ENCODE peak calls at places on chromosomes 1 and 21, in eight cellular contexts. One of them, this sample, is unnamed.
A peak's percentile ranks its signal among the peaks of the same experiment; 100 is the strongest.

GRCh38 chr1:2088434-2088833 is 38.2 kb downstream of the PRKCZ start:
- DNase-seq in stomach: no peak
- DNase-seq in fibroblast of lung: peak; percentile 78
- DNase-seq in cardiac muscle cell: peak; percentile 74
- DNase-seq in PC-9: no peak
- DNase-seq in BE2C: no peak
- DNase-seq in CD8-positive, alpha-beta memory T cell: no peak
- DNase-seq in uterus: peak; percentile 16
- DNase-seq in this sample: no peak

GRCh38 chr1:234755449-234755863 is 145.5 kb upstream of the IRF2BP2 start:
- DNase-seq in stomach: peak; percentile 74
- DNase-seq in fibroblast of lung: peak; percentile 93
- DNase-seq in cardiac muscle cell: peak; percentile 94
- DNase-seq in PC-9: no peak
- DNase-seq in BE2C: peak; percentile 67
- DNase-seq in CD8-positive, alpha-beta memory T cell: no peak
- DNase-seq in uterus: peak; percentile 91
- DNase-seq in this sample: no peak

GRCh38 chr1:111454859-111455641 is 5.8 kb downstream of the ATP5PB start:
- DNase-seq in stomach: no peak
- DNase-seq in fibroblast of lung: no peak
- DNase-seq in cardiac muscle cell: no peak
- DNase-seq in PC-9: no peak
- DNase-seq in BE2C: no peak
- DNase-seq in CD8-positive, alpha-beta memory T cell: no peak
- DNase-seq in uterus: no peak
- DNase-seq in this sample: no peak

GRCh38 chr1:20956272-20956671 is 169.2 kb upstream of the HP1BP3 start:
- DNase-seq in stomach: no peak
- DNase-seq in fibroblast of lung: no peak
- DNase-seq in cardiac muscle cell: no peak
- DNase-seq in PC-9: no peak
- DNase-seq in BE2C: no peak
- DNase-seq in CD8-positive, alpha-beta memory T cell: no peak
- DNase-seq in uterus: no peak
- DNase-seq in this sample: no peak

GRCh38 chr1:186983327-186983726 is 154.6 kb downstream of the PLA2G4A start:
- DNase-seq in stomach: no peak
- DNase-seq in fibroblast of lung: peak; percentile 53
- DNase-seq in cardiac muscle cell: peak; percentile 97
- DNase-seq in PC-9: no peak
- DNase-seq in BE2C: no peak
- DNase-seq in CD8-positive, alpha-beta memory T cell: no peak
- DNase-seq in uterus: peak; percentile 30
- DNase-seq in this sample: no peak

GRCh38 chr1:161088587-161089110 is 709 bp downstream of the NECTIN4 start:
- DNase-seq in stomach: no peak
- DNase-seq in fibroblast of lung: peak; percentile 48
- DNase-seq in cardiac muscle cell: no peak
- DNase-seq in PC-9: peak; percentile 75
- DNase-seq in BE2C: no peak
- DNase-seq in CD8-positive, alpha-beta memory T cell: no peak
- DNase-seq in uterus: no peak
- DNase-seq in this sample: no peak

GRCh38 chr21:42641311-42642218 is 11.9 kb upstream of the PDE9A start:
- DNase-seq in stomach: no peak
- DNase-seq in fibroblast of lung: peak; percentile 6
- DNase-seq in cardiac muscle cell: peak; percentile 19
- DNase-seq in PC-9: no peak
- DNase-seq in BE2C: no peak
- DNase-seq in CD8-positive, alpha-beta memory T cell: no peak
- DNase-seq in uterus: no peak
- DNase-seq in this sample: no peak

GRCh38 chr1:30060738-30061137 is 662.6 kb downstream of the MATN1 start:
- DNase-seq in stomach: no peak
- DNase-seq in fibroblast of lung: no peak
- DNase-seq in cardiac muscle cell: no peak
- DNase-seq in PC-9: no peak
- DNase-seq in BE2C: no peak
- DNase-seq in CD8-positive, alpha-beta memory T cell: no peak
- DNase-seq in uterus: no peak
- DNase-seq in this sample: no peak

GRCh38 chr1:163211667-163212066 is 9.0 kb upstream of the RGS5 start:
- DNase-seq in stomach: no peak
- DNase-seq in fibroblast of lung: no peak
- DNase-seq in cardiac muscle cell: no peak
- DNase-seq in PC-9: no peak
- DNase-seq in BE2C: no peak
- DNase-seq in CD8-positive, alpha-beta memory T cell: no peak
- DNase-seq in uterus: no peak
- DNase-seq in this sample: no peak

GRCh38 chr1:166166701-166167394 is at the start of gene FAM78B:
- DNase-seq in stomach: peak; percentile 80
- DNase-seq in fibroblast of lung: peak; percentile 75
- DNase-seq in cardiac muscle cell: peak; percentile 77
- DNase-seq in PC-9: no peak
- DNase-seq in BE2C: peak; percentile 80
- DNase-seq in CD8-positive, alpha-beta memory T cell: no peak
- DNase-seq in uterus: peak; percentile 83
- DNase-seq in this sample: peak; percentile 66

GRCh38 chr1:206590025-206590834 is 22.0 kb downstream of the EIF2D start:
- DNase-seq in stomach: no peak
- DNase-seq in fibroblast of lung: peak; percentile 85
- DNase-seq in cardiac muscle cell: peak; percentile 34
- DNase-seq in PC-9: peak; percentile 78
- DNase-seq in BE2C: no peak
- DNase-seq in CD8-positive, alpha-beta memory T cell: no peak
- DNase-seq in uterus: no peak
- DNase-seq in this sample: no peak

GRCh38 chr1:11657654-11658053 is 3.0 kb downstream of the FBXO44 start:
- DNase-seq in stomach: no peak
- DNase-seq in fibroblast of lung: no peak
- DNase-seq in cardiac muscle cell: no peak
- DNase-seq in PC-9: no peak
- DNase-seq in BE2C: no peak
- DNase-seq in CD8-positive, alpha-beta memory T cell: no peak
- DNase-seq in uterus: no peak
- DNase-seq in this sample: no peak

GRCh38 chr1:110060034-110060661 is 10.3 kb downstream of the ALX3 start:
- DNase-seq in stomach: peak; percentile 58
- DNase-seq in fibroblast of lung: no peak
- DNase-seq in cardiac muscle cell: peak; percentile 38
- DNase-seq in PC-9: no peak
- DNase-seq in BE2C: peak; percentile 41
- DNase-seq in CD8-positive, alpha-beta memory T cell: peak; percentile 64
- DNase-seq in uterus: peak; percentile 26
- DNase-seq in this sample: peak; percentile 57

GRCh38 chr1:45586769-45587168 is 2.9 kb downstream of the NASP start:
- DNase-seq in stomach: no peak
- DNase-seq in fibroblast of lung: no peak
- DNase-seq in cardiac muscle cell: no peak
- DNase-seq in PC-9: no peak
- DNase-seq in BE2C: no peak
- DNase-seq in CD8-positive, alpha-beta memory T cell: no peak
- DNase-seq in uterus: no peak
- DNase-seq in this sample: no peak

GRCh38 chr1:18668750-18669404 is 38.2 kb downstream of the PAX7 start:
- DNase-seq in stomach: peak; percentile 59
- DNase-seq in fibroblast of lung: no peak
- DNase-seq in cardiac muscle cell: no peak
- DNase-seq in PC-9: peak; percentile 91
- DNase-seq in BE2C: no peak
- DNase-seq in CD8-positive, alpha-beta memory T cell: no peak
- DNase-seq in uterus: no peak
- DNase-seq in this sample: peak; percentile 57

GRCh38 chr1:201213926-201214325 is 23.3 kb downstream of the IGFN1 start:
- DNase-seq in stomach: peak; percentile 15
- DNase-seq in fibroblast of lung: no peak
- DNase-seq in cardiac muscle cell: no peak
- DNase-seq in PC-9: no peak
- DNase-seq in BE2C: no peak
- DNase-seq in CD8-positive, alpha-beta memory T cell: no peak
- DNase-seq in uterus: no peak
- DNase-seq in this sample: no peak

GRCh38 chr21:26470361-26471115 is 102.5 kb downstream of the CYYR1 start:
- DNase-seq in stomach: no peak
- DNase-seq in fibroblast of lung: no peak
- DNase-seq in cardiac muscle cell: no peak
- DNase-seq in PC-9: no peak
- DNase-seq in BE2C: no peak
- DNase-seq in CD8-positive, alpha-beta memory T cell: no peak
- DNase-seq in uterus: no peak
- DNase-seq in this sample: no peak

GRCh38 chr1:228110536-228110935 is 1.4 kb upstream of the MRPL55 start:
- DNase-seq in stomach: no peak
- DNase-seq in fibroblast of lung: no peak
- DNase-seq in cardiac muscle cell: no peak
- DNase-seq in PC-9: no peak
- DNase-seq in BE2C: no peak
- DNase-seq in CD8-positive, alpha-beta memory T cell: no peak
- DNase-seq in uterus: no peak
- DNase-seq in this sample: no peak

GRCh38 chr1:150577557-150578277 is 1.7 kb downstream of the MCL1 start:
- DNase-seq in stomach: no peak
- DNase-seq in fibroblast of lung: peak; percentile 34
- DNase-seq in cardiac muscle cell: peak; percentile 63
- DNase-seq in PC-9: no peak
- DNase-seq in BE2C: no peak
- DNase-seq in CD8-positive, alpha-beta memory T cell: no peak
- DNase-seq in uterus: no peak
- DNase-seq in this sample: no peak

GRCh38 chr1:150575072-150575489 is 4.3 kb downstream of the MCL1 start:
- DNase-seq in stomach: no peak
- DNase-seq in fibroblast of lung: no peak
- DNase-seq in cardiac muscle cell: peak; percentile 36
- DNase-seq in PC-9: no peak
- DNase-seq in BE2C: no peak
- DNase-seq in CD8-positive, alpha-beta memory T cell: no peak
- DNase-seq in uterus: no peak
- DNase-seq in this sample: no peak

GRCh38 chr1:150576794-150577556 is 2.4 kb downstream of the MCL1 start:
- DNase-seq in stomach: no peak
- DNase-seq in fibroblast of lung: peak; percentile 15
- DNase-seq in cardiac muscle cell: peak; percentile 49
- DNase-seq in PC-9: no peak
- DNase-seq in BE2C: no peak
- DNase-seq in CD8-positive, alpha-beta memory T cell: no peak
- DNase-seq in uterus: no peak
- DNase-seq in this sample: no peak

GRCh38 chr1:150575518-150576366 is 3.7 kb downstream of the MCL1 start:
- DNase-seq in stomach: no peak
- DNase-seq in fibroblast of lung: no peak
- DNase-seq in cardiac muscle cell: peak; percentile 48
- DNase-seq in PC-9: no peak
- DNase-seq in BE2C: no peak
- DNase-seq in CD8-positive, alpha-beta memory T cell: no peak
- DNase-seq in uterus: no peak
- DNase-seq in this sample: no peak

GRCh38 chr1:150576367-150576711 is 3.1 kb downstream of the MCL1 start:
- DNase-seq in stomach: no peak
- DNase-seq in fibroblast of lung: no peak
- DNase-seq in cardiac muscle cell: no peak
- DNase-seq in PC-9: no peak
- DNase-seq in BE2C: no peak
- DNase-seq in CD8-positive, alpha-beta memory T cell: no peak
- DNase-seq in uterus: no peak
- DNase-seq in this sample: no peak
- H3K4me1 ChIP-seq in stomach: peaks cover 53% of the 10 kb centered on the region
- H3K4me1 ChIP-seq in fibroblast of lung: peaks cover 13% of the 10 kb centered on the region
- H3K4me1 ChIP-seq in cardiac muscle cell: peaks cover 31% of the 10 kb centered on the region
- H3K4me1 ChIP-seq in PC-9: peaks cover 54% of the 10 kb centered on the region
- H3K4me1 ChIP-seq in BE2C: no peaks in the 10 kb centered on the region
- H3K4me1 ChIP-seq in CD8-positive, alpha-beta memory T cell: peaks cover 30% of the 10 kb centered on the region
- H3K4me1 ChIP-seq in uterus: peaks cover 8% of the 10 kb centered on the region
- H3K4me1 ChIP-seq in this sample: peaks cover 45% of the 10 kb centered on the region

GRCh38 chr1:225441314-225442119 is 13.7 kb upstream of the LBR start:
- DNase-seq in stomach: no peak
- DNase-seq in fibroblast of lung: no peak
- DNase-seq in cardiac muscle cell: no peak
- DNase-seq in PC-9: no peak
- DNase-seq in BE2C: no peak
- DNase-seq in CD8-positive, alpha-beta memory T cell: no peak
- DNase-seq in uterus: no peak
- DNase-seq in this sample: peak; percentile 57
- H3K4me3 ChIP-seq in stomach: no peak overlapping the region
- H3K4me3 ChIP-seq in fibroblast of lung: no peak overlapping the region
- H3K4me3 ChIP-seq in cardiac muscle cell: no peak overlapping the region
- H3K4me3 ChIP-seq in PC-9: no peak overlapping the region
- H3K4me3 ChIP-seq in BE2C: no peak overlapping the region
- H3K4me3 ChIP-seq in CD8-positive, alpha-beta memory T cell: no peak overlapping the region
- H3K4me3 ChIP-seq in uterus: no peak overlapping the region
- H3K4me3 ChIP-seq in this sample: no peak overlapping the region

GRCh38 chr1:159714529-159714928 is at the start of gene CRP:
- DNase-seq in stomach: no peak
- DNase-seq in fibroblast of lung: no peak
- DNase-seq in cardiac muscle cell: no peak
- DNase-seq in PC-9: no peak
- DNase-seq in BE2C: no peak
- DNase-seq in CD8-positive, alpha-beta memory T cell: no peak
- DNase-seq in uterus: no peak
- DNase-seq in this sample: no peak

GRCh38 chr1:159719990-159720389 is 5.6 kb upstream of the CRP start:
- DNase-seq in stomach: no peak
- DNase-seq in fibroblast of lung: no peak
- DNase-seq in cardiac muscle cell: no peak
- DNase-seq in PC-9: no peak
- DNase-seq in BE2C: no peak
- DNase-seq in CD8-positive, alpha-beta memory T cell: no peak
- DNase-seq in uterus: no peak
- DNase-seq in this sample: no peak
- H3K9me3 ChIP-seq in stomach: peaks cover 42% of the 10 kb centered on the region
- H3K9me3 ChIP-seq in fibroblast of lung: no peaks in the 10 kb centered on the region
- H3K9me3 ChIP-seq in cardiac muscle cell: no peaks in the 10 kb centered on the region
- H3K9me3 ChIP-seq in PC-9: no peaks in the 10 kb centered on the region
- H3K9me3 ChIP-seq in BE2C: no peaks in the 10 kb centered on the region
- H3K9me3 ChIP-seq in CD8-positive, alpha-beta memory T cell: no peaks in the 10 kb centered on the region
- H3K9me3 ChIP-seq in uterus: no peaks in the 10 kb centered on the region
- H3K9me3 ChIP-seq in this sample: peaks cover 14% of the 10 kb centered on the region

GRCh38 chr1:226121049-226121586 is 58.6 kb downstream of the H3-3A start:
- DNase-seq in stomach: no peak
- DNase-seq in fibroblast of lung: no peak
- DNase-seq in cardiac muscle cell: no peak
- DNase-seq in PC-9: no peak
- DNase-seq in BE2C: no peak
- DNase-seq in CD8-positive, alpha-beta memory T cell: no peak
- DNase-seq in uterus: no peak
- DNase-seq in this sample: no peak

GRCh38 chr1:226118357-226118756 is 55.8 kb downstream of the H3-3A start:
- DNase-seq in stomach: no peak
- DNase-seq in fibroblast of lung: no peak
- DNase-seq in cardiac muscle cell: no peak
- DNase-seq in PC-9: no peak
- DNase-seq in BE2C: no peak
- DNase-seq in CD8-positive, alpha-beta memory T cell: no peak
- DNase-seq in uterus: no peak
- DNase-seq in this sample: no peak

GRCh38 chr1:226119169-226119568 is 56.7 kb downstream of the H3-3A start:
- DNase-seq in stomach: no peak
- DNase-seq in fibroblast of lung: no peak
- DNase-seq in cardiac muscle cell: no peak
- DNase-seq in PC-9: no peak
- DNase-seq in BE2C: no peak
- DNase-seq in CD8-positive, alpha-beta memory T cell: no peak
- DNase-seq in uterus: no peak
- DNase-seq in this sample: no peak

GRCh38 chr1:226121587-226122400 is 59.3 kb downstream of the H3-3A start:
- DNase-seq in stomach: peak; percentile 72
- DNase-seq in fibroblast of lung: peak; percentile 15
- DNase-seq in cardiac muscle cell: peak; percentile 52
- DNase-seq in PC-9: no peak
- DNase-seq in BE2C: peak; percentile 82
- DNase-seq in CD8-positive, alpha-beta memory T cell: peak; percentile 70
- DNase-seq in uterus: peak; percentile 48
- DNase-seq in this sample: peak; percentile 89

GRCh38 chr1:226120398-226120797 is 57.9 kb downstream of the H3-3A start:
- DNase-seq in stomach: no peak
- DNase-seq in fibroblast of lung: no peak
- DNase-seq in cardiac muscle cell: no peak
- DNase-seq in PC-9: no peak
- DNase-seq in BE2C: no peak
- DNase-seq in CD8-positive, alpha-beta memory T cell: no peak
- DNase-seq in uterus: no peak
- DNase-seq in this sample: no peak
- H3K4me1 ChIP-seq in stomach: peaks cover 42% of the 10 kb centered on the region
- H3K4me1 ChIP-seq in fibroblast of lung: no peaks in the 10 kb centered on the region
- H3K4me1 ChIP-seq in cardiac muscle cell: peaks cover 5% of the 10 kb centered on the region
- H3K4me1 ChIP-seq in PC-9: peaks cover 26% of the 10 kb centered on the region
- H3K4me1 ChIP-seq in BE2C: no peaks in the 10 kb centered on the region
- H3K4me1 ChIP-seq in CD8-positive, alpha-beta memory T cell: peaks cover 23% of the 10 kb centered on the region
- H3K4me1 ChIP-seq in uterus: no peaks in the 10 kb centered on the region
- H3K4me1 ChIP-seq in this sample: peaks cover 16% of the 10 kb centered on the region